ENCODE peak calls at places on chromosomes 13 and 19, in nine cellular contexts. K is omental fat pad, F is stomach, J is foreskin fibroblast, R is type B pancreatic cell, U is ascending aorta, S is bronchial epithelial cell, T is AG10803, Y is activated B cell treated with CpG ODN at 0.5 μM for 24 hours. O is an unnamed sample.
A peak's percentile ranks its signal among the peaks of the same experiment; 100 is the strongest.

GRCh38 chr13:68927387-68928026 is 1180.1 kb upstream of the ATXN8OS start:
- DNase-seq in K (no peak), F (no peak), J (no peak), R (no peak), U (no peak), S (peak; percentile 3), T (no peak), Y (no peak), O (no peak)

GRCh38 chr13:46071590-46072249 is 19.2 kb upstream of the ZC3H13 start:
- DNase-seq in K (no peak), F (no peak), J (no peak), R (no peak), U (no peak), S (no peak), T (no peak), Y (no peak), O (no peak)

GRCh38 chr19:41295506-41295905 is 14.5 kb upstream of the CCDC97 start:
- DNase-seq in K (no peak), F (no peak), J (no peak), R (no peak), U (no peak), S (no peak), T (no peak), Y (no peak), O (no peak)

GRCh38 chr19:5690955-5691204 is 785 bp downstream of the RPL36 start:
- DNase-seq in K (no peak), F (no peak), J (no peak), R (no peak), U (no peak), S (peak; percentile 19), T (no peak), Y (no peak), O (no peak)

GRCh38 chr19:41927810-41928192 is 448 bp downstream of the ERFL start:
- DNase-seq in K (no peak), F (no peak), J (no peak), R (no peak), U (no peak), S (no peak), T (no peak), Y (no peak), O (no peak)

GRCh38 chr19:35000338-35000646 is 169 bp downstream of the GRAMD1A start:
- DNase-seq in K (no peak), F (no peak), J (no peak), R (no peak), U (no peak), S (no peak), T (no peak), Y (no peak), O (no peak)

GRCh38 chr13:74272826-74273225 is 138.6 kb upstream of the KLF12 start:
- DNase-seq in K (no peak), F (no peak), J (no peak), R (no peak), U (no peak), S (no peak), T (no peak), Y (no peak), O (no peak)

GRCh38 chr19:2767688-2768087 is 15.4 kb downstream of the SGTA start:
- DNase-seq in K (no peak), F (no peak), J (no peak), R (no peak), U (no peak), S (no peak), T (no peak), Y (no peak), O (no peak)

GRCh38 chr13:94481966-94482365 is 2.5 kb upstream of the DCT start:
- DNase-seq in K (no peak), F (no peak), J (peak; percentile 15), R (no peak), U (no peak), S (peak; percentile 22), T (peak; percentile 66), Y (no peak), O (no peak)

GRCh38 chr13:28601581-28601980 is 57.3 kb upstream of the POMP start:
- DNase-seq in K (no peak), F (no peak), J (no peak), R (no peak), U (no peak), S (no peak), T (no peak), Y (no peak), O (no peak)

GRCh38 chr19:17616961-17617806 is 61.7 kb downstream of the COLGALT1 start:
- DNase-seq in K (no peak), F (no peak), J (no peak), R (no peak), U (no peak), S (peak; percentile 44), T (no peak), Y (no peak), O (no peak)

GRCh38 chr19:3129112-3129511 is 6.7 kb upstream of the GNA15 start:
- DNase-seq in K (no peak), F (no peak), J (peak; percentile 59), R (no peak), U (no peak), S (peak; percentile 60), T (peak; percentile 68), Y (no peak), O (no peak)

GRCh38 chr13:80654638-80655249 is 313.8 kb upstream of the SPRY2 start:
- DNase-seq in K (no peak), F (no peak), J (no peak), R (no peak), U (no peak), S (no peak), T (no peak), Y (no peak), O (no peak)

DNA sequence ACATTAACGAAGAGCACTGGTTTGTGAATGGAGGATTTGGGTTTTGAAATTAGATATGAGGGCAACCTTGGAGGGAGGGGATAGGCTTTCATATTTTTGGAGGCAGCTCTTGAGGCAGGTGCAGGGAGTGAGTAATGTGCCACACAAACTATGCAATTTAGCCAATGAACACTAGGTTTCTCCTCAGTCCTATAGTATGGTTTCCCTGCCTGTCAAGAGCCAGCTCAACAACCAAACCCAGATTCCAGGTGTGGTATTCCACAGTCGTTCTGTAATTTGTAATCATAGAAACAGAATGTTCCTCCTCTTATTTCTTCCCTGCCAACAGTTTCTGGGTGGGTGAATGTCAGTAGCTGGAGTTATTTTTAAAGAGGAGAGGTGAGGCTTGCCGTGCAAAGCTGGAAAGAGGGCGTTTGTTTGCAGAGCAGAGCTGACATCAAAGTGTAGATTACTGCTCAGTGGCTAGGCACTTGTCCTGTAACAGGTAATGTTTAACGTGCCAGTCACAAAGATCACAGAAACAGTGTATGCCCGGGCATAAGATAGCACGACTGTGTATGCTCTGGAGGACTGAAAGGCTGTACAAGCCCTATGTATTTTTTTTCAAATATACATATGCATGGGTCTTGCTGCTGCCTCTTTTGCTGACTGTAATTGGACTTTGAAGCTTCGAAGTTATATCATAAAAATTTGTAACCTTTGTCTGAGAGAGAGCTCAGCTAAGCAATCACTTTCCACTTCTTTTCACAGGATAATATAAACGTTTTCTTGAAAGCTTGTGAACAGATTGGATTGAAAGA is 124.3 kb downstream of the LMO7 start:
- DNase-seq in K (no peak), F (peak; percentile 85), J (no peak), R (no peak), U (no peak), S (peak; percentile 93), T (no peak), Y (no peak), O (peak; percentile 77)
- TF ChIP-seq CTCF in K (no peak), F (peak; percentile 14), J (no peak), R (no peak), U (no peak), S (peak; percentile 45), T (peak; percentile 7), Y (no peak), O (no peak)

GRCh38 chr19:13153627-13154240 is 3.5 kb downstream of the IER2 start:
- DNase-seq in K (no peak), F (peak; percentile 44), J (no peak), R (no peak), U (no peak), S (no peak), T (peak; percentile 49), Y (peak; percentile 49), O (no peak)
- TF ChIP-seq CTCF in K (no peak), F (no peak), J (no peak), R (no peak), U (peak; percentile 7), S (no peak), T (peak; percentile 0), Y (no peak), O (no peak)

GRCh38 chr13:85261757-85262346 is 537.4 kb downstream of the SLITRK6 start:
- DNase-seq in K (no peak), F (no peak), J (no peak), R (no peak), U (no peak), S (peak; percentile 26), T (no peak), Y (no peak), O (no peak)
- TF ChIP-seq CTCF in K (no peak), F (peak; percentile 29), J (peak; percentile 34), R (peak; percentile 75), U (no peak), S (peak; percentile 42), T (no peak), Y (no peak), O (no peak)

GRCh38 chr13:100182894-100183490 is 94.1 kb downstream of the PCCA start:
- DNase-seq in K (no peak), F (no peak), J (no peak), R (no peak), U (no peak), S (no peak), T (no peak), Y (no peak), O (no peak)

GRCh38 chr13:100184095-100184494 is 95.2 kb downstream of the PCCA start:
- DNase-seq in K (no peak), F (no peak), J (no peak), R (no peak), U (no peak), S (no peak), T (no peak), Y (no peak), O (no peak)
- TF ChIP-seq CTCF in K (no peak), F (no peak), J (no peak), R (no peak), U (no peak), S (no peak), T (no peak), Y (no peak), O (no peak)

DNA sequence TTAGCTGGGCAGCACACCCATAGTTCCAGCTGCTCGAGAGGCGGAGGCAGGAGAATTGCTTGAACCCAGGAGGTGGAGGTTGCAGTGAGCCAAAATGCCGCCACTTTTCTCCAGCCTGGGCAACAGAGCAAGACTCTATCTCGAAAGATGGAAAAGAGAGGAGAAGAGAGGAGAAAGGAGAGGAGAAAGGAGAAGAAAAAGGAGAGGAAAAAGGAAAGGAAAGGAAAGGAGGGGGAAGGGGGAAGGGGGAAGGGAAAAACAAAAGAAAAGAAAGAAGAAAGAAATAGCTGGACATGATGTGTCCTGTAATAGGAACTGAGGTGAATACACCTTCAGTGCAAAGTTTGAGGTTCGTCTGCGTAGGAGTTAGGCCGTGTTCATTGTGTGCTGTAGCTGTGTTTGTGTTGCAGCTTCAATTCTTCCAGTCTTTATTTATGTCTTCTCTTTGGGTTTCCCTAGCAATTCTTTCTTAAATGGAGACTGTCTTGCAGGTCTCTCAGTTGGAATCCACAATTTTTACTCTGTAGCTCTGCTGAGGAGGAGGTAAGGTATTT is 13.4 kb downstream of the ZNF607 start:
- DNase-seq in K (no peak), F (no peak), J (no peak), R (no peak), U (no peak), S (no peak), T (no peak), Y (no peak), O (no peak)
- TF ChIP-seq CTCF in K (no peak), F (no peak), J (no peak), R (no peak), U (no peak), S (no peak), T (no peak), Y (no peak), O (no peak)

GRCh38 chr19:51339687-51340656 is 2.0 kb downstream of the VSIG10L start:
- DNase-seq in K (peak; percentile 96), F (peak; percentile 99), J (peak; percentile 97), R (peak; percentile 97), U (peak; percentile 100), S (peak; percentile 85), T (peak; percentile 97), Y (peak; percentile 89), O (peak; percentile 99)
- TF ChIP-seq CTCF in K (no peak), F (no peak), J (peak; percentile 2), R (peak; percentile 48), U (no peak), S (peak; percentile 26), T (no peak), Y (no peak), O (no peak)